ENCODE peak calls at places on chromosomes 12 and 14, in nine cellular contexts. L is IMR-90; W is dorsolateral prefrontal cortex; E is HEK293T; U is effector CD4-positive, alpha-beta T cell; J is endothelial cell; F is pons; P is iris pigment epithelial cell; R is HepG2. D is an unnamed sample.

GRCh38 chr12:65994318-65994717 is 136.2 kb downstream of the LLPH start:
- DNase-seq in L (no peak), W (no peak), E (no peak), U (no peak), J (no peak), F (no peak), P (no peak), R (no peak), D (no peak)

GRCh38 chr14:22220427-22220826 is 368.6 kb downstream of the DAD1 start:
- DNase-seq in L (peak), W (no peak), E (no peak), U (no peak), J (no peak), F (no peak), P (peak), R (no peak), D (no peak)

GRCh38 chr12:54006700-54007220 is 2.0 kb upstream of the HOXC8 start:
- DNase-seq in L (no peak), W (no peak), E (no peak), U (no peak), J (no peak), F (no peak), P (no peak), R (no peak), D (no peak)

GRCh38 chr14:27553820-27554219 is 956.0 kb upstream of the NOVA1 start:
- DNase-seq in L (no peak), W (no peak), E (no peak), U (no peak), J (no peak), F (peak), P (no peak), R (no peak), D (peak)

GRCh38 chr14:24368215-24368561 is 204 bp downstream of the NFATC4 start:
- DNase-seq in L (no peak), W (no peak), E (no peak), U (no peak), J (no peak), F (no peak), P (no peak), R (no peak), D (no peak)

GRCh38 chr12:127145929-127146789 is 1120.8 kb upstream of the TMEM132C start:
- DNase-seq in L (peak), W (peak), E (no peak), U (peak), J (no peak), F (peak), P (peak), R (no peak), D (no peak)

GRCh38 chr12:29044799-29045198 is 104.3 kb upstream of the FAR2 start:
- DNase-seq in L (no peak), W (no peak), E (no peak), U (no peak), J (no peak), F (no peak), P (no peak), R (no peak), D (no peak)

GRCh38 chr14:78401866-78402265 is 231.7 kb downstream of the NRXN3 start:
- DNase-seq in L (no peak), W (no peak), E (no peak), U (no peak), J (no peak), F (no peak), P (peak), R (no peak), D (no peak)

GRCh38 chr12:104273503-104273902 is 30.0 kb upstream of the EID3 start:
- DNase-seq in L (no peak), W (no peak), E (no peak), U (no peak), J (no peak), F (no peak), P (no peak), R (no peak), D (no peak)

GRCh38 chr12:44294649-44295048 is 458.8 kb downstream of the TMEM117 start:
- DNase-seq in L (no peak), W (no peak), E (no peak), U (no peak), J (no peak), F (no peak), P (no peak), R (no peak), D (no peak)

GRCh38 chr12:123900898-123901376 is 71.7 kb downstream of the CCDC92 start:
- DNase-seq in L (peak), W (no peak), E (no peak), U (no peak), J (peak), F (no peak), P (peak), R (no peak), D (no peak)

GRCh38 chr12:6280053-6280469 is 30.4 kb upstream of the PLEKHG6 start:
- DNase-seq in L (peak), W (no peak), E (no peak), U (no peak), J (no peak), F (no peak), P (peak), R (peak), D (peak)

GRCh38 chr12:2264622-2265306 is 212.0 kb downstream of the CACNA1C start:
- DNase-seq in L (peak), W (no peak), E (no peak), U (no peak), J (no peak), F (no peak), P (peak), R (no peak), D (no peak)

GRCh38 chr12:32005496-32006125 is 46.4 kb downstream of the RESF1 start:
- DNase-seq in L (no peak), W (no peak), E (no peak), U (no peak), J (no peak), F (no peak), P (peak), R (no peak), D (no peak)

GRCh38 chr14:104586832-104587620 is 7.5 kb downstream of the C14orf180 start:
- DNase-seq in L (no peak), W (peak), E (no peak), U (no peak), J (no peak), F (no peak), P (no peak), R (no peak), D (no peak)

GRCh38 chr12:124030510-124030909 is 57.5 kb downstream of the ZNF664 start:
- DNase-seq in L (peak), W (no peak), E (peak), U (no peak), J (no peak), F (no peak), P (peak), R (no peak), D (no peak)

GRCh38 chr12:45051490-45052105 is 699 bp upstream of the DBX2 start:
- DNase-seq in L (no peak), W (no peak), E (peak), U (no peak), J (no peak), F (no peak), P (no peak), R (no peak), D (no peak)

GRCh38 chr14:76773188-76773885 is 12.1 kb downstream of the VASH1 start:
- DNase-seq in L (peak), W (peak), E (no peak), U (no peak), J (no peak), F (peak), P (peak), R (peak), D (peak)

GRCh38 chr12:101327054-101327453 is 47.1 kb downstream of the UTP20 start:
- DNase-seq in L (no peak), W (no peak), E (no peak), U (no peak), J (no peak), F (no peak), P (no peak), R (no peak), D (no peak)

GRCh38 chr12:53955036-53955775 is 503 bp downstream of the HOXC12 start:
- DNase-seq in L (no peak), W (no peak), E (no peak), U (no peak), J (no peak), F (no peak), P (no peak), R (no peak), D (no peak)

GRCh38 chr12:103647267-103647666 is 60.2 kb downstream of the STAB2 start:
- DNase-seq in L (peak), W (no peak), E (no peak), U (no peak), J (no peak), F (no peak), P (peak), R (no peak), D (no peak)

GRCh38 chr14:37598973-37599526 is 3.6 kb downstream of the TTC6 start:
- DNase-seq in L (no peak), W (no peak), E (no peak), U (no peak), J (no peak), F (no peak), P (no peak), R (no peak), D (no peak)

GRCh38 chr12:1918081-1918874 is at the start of gene CACNA2D4:
- DNase-seq in L (no peak), W (no peak), E (peak), U (no peak), J (no peak), F (no peak), P (peak), R (no peak), D (no peak)

GRCh38 chr12:78269620-78270019 is 438.9 kb downstream of the NAV3 start:
- DNase-seq in L (no peak), W (no peak), E (no peak), U (no peak), J (no peak), F (no peak), P (no peak), R (no peak), D (no peak)

GRCh38 chr12:42958271-42958674 is 368.7 kb upstream of the PRICKLE1 start:
- DNase-seq in L (peak), W (no peak), E (no peak), U (no peak), J (no peak), F (no peak), P (peak), R (no peak), D (no peak)

GRCh38 chr14:31013841-31014240 is 11.6 kb upstream of the AP4S1 start:
- DNase-seq in L (no peak), W (no peak), E (no peak), U (no peak), J (no peak), F (no peak), P (no peak), R (no peak), D (no peak)

GRCh38 chr12:19298837-19299605 is 140.3 kb upstream of the AEBP2 start:
- DNase-seq in L (no peak), W (no peak), E (no peak), U (no peak), J (no peak), F (no peak), P (peak), R (no peak), D (no peak)

GRCh38 chr12:55637467-55637866 is 775 bp downstream of the OR10P1 start:
- DNase-seq in L (no peak), W (no peak), E (no peak), U (no peak), J (no peak), F (no peak), P (no peak), R (no peak), D (no peak)

GRCh38 chr14:68828728-68829127 is 35.9 kb upstream of the ZFP36L1 start:
- DNase-seq in L (no peak), W (no peak), E (no peak), U (no peak), J (no peak), F (no peak), P (no peak), R (no peak), D (no peak)

GRCh38 chr12:118840399-118840798 is 140.9 kb upstream of the SRRM4 start:
- DNase-seq in L (no peak), W (no peak), E (no peak), U (no peak), J (no peak), F (no peak), P (no peak), R (peak), D (peak)

GRCh38 chr14:65080954-65081747 is 21.2 kb downstream of the MAX start:
- DNase-seq in L (peak), W (no peak), E (no peak), U (no peak), J (no peak), F (peak), P (peak), R (peak), D (no peak)

GRCh38 chr12:77190022-77190421 is 124.7 kb upstream of the E2F7 start:
- DNase-seq in L (peak), W (no peak), E (no peak), U (no peak), J (no peak), F (no peak), P (peak), R (no peak), D (no peak)

GRCh38 chr14:102849522-102850379 is 72.5 kb downstream of the TRAF3 start:
- DNase-seq in L (peak), W (no peak), E (no peak), U (no peak), J (no peak), F (peak), P (peak), R (no peak), D (peak)

GRCh38 chr12:68479832-68480291 is 130.8 kb upstream of the RAP1B start:
- DNase-seq in L (peak), W (no peak), E (no peak), U (no peak), J (no peak), F (no peak), P (peak), R (no peak), D (no peak)

GRCh38 chr12:14810953-14811483 is 3.0 kb downstream of the SMCO3 start:
- DNase-seq in L (peak), W (no peak), E (peak), U (no peak), J (peak), F (no peak), P (peak), R (peak), D (peak)

GRCh38 chr14:29928342-29928640 is 644 bp upstream of the PRKD1 start:
- DNase-seq in L (no peak), W (no peak), E (no peak), U (no peak), J (no peak), F (peak), P (no peak), R (no peak), D (no peak)

GRCh38 chr12:13595536-13596450 is 385.6 kb downstream of the GRIN2B start:
- DNase-seq in L (no peak), W (no peak), E (no peak), U (no peak), J (no peak), F (no peak), P (no peak), R (no peak), D (no peak)

GRCh38 chr12:127381043-127381668 is 885.8 kb upstream of the TMEM132C start:
- DNase-seq in L (no peak), W (peak), E (peak), U (no peak), J (peak), F (peak), P (peak), R (peak), D (peak)

GRCh38 chr14:101601603-101602465 is 40.5 kb downstream of the DIO3 start:
- DNase-seq in L (no peak), W (no peak), E (no peak), U (no peak), J (no peak), F (no peak), P (no peak), R (no peak), D (no peak)

D was measured in HT-29.